ENCODE peak calls at places on chromosomes 1 and 21, in seven cellular contexts. A, X, E, C, G, N and H are unnamed samples.

GRCh38 chr1:8554956-8555534 is 237.1 kb downstream of the SLC45A1 start:
- DNase-seq in A (no peak), X (peak; percentile 74), E (no peak), C (peak; percentile 72), G (no peak), N (no peak), H (peak; percentile 34)

GRCh38 chr1:152037920-152038658 is 1.3 kb upstream of the S100A11 start:
- DNase-seq in A (no peak), X (no peak), E (no peak), C (no peak), G (no peak), N (no peak), H (no peak)

GRCh38 chr1:151756291-151756690 is 7.0 kb downstream of the MRPL9 start:
- DNase-seq in A (no peak), X (peak; percentile 56), E (no peak), C (peak; percentile 33), G (no peak), N (no peak), H (no peak)

GRCh38 chr1:235649722-235650163 is at the start of gene GNG4:
- DNase-seq in A (no peak), X (no peak), E (no peak), C (no peak), G (no peak), N (peak; percentile 31), H (no peak)

GRCh38 chr1:40803447-40803846 is 19.9 kb downstream of the KCNQ4 start:
- DNase-seq in A (no peak), X (no peak), E (no peak), C (no peak), G (no peak), N (no peak), H (no peak)

GRCh38 chr1:26584022-26584485 is 54.5 kb downstream of the RPS6KA1 start:
- DNase-seq in A (peak; percentile 20), X (peak; percentile 23), E (no peak), C (no peak), G (no peak), N (no peak), H (no peak)

GRCh38 chr1:29753771-29754607 is 517.7 kb downstream of the PTPRU start:
- DNase-seq in A (no peak), X (no peak), E (no peak), C (no peak), G (no peak), N (no peak), H (no peak)

GRCh38 chr1:235648407-235648907 is 1.1 kb downstream of the GNG4 start:
- DNase-seq in A (no peak), X (no peak), E (no peak), C (no peak), G (no peak), N (no peak), H (no peak)

GRCh38 chr1:36151845-36152203 is 2.5 kb upstream of the TRAPPC3 start:
- DNase-seq in A (peak; percentile 75), X (no peak), E (no peak), C (no peak), G (no peak), N (no peak), H (no peak)

GRCh38 chr1:72435025-72435424 is 152.7 kb upstream of the NEGR1 start:
- DNase-seq in A (no peak), X (peak; percentile 53), E (no peak), C (peak; percentile 37), G (no peak), N (no peak), H (no peak)

GRCh38 chr21:31254131-31254530 is 89.9 kb downstream of the TIAM1 start:
- DNase-seq in A (no peak), X (no peak), E (no peak), C (no peak), G (no peak), N (no peak), H (no peak)

GRCh38 chr21:15908187-15908586 is 178.4 kb downstream of the USP25 start:
- DNase-seq in A (no peak), X (peak; percentile 73), E (no peak), C (peak; percentile 78), G (no peak), N (no peak), H (no peak)

GRCh38 chr1:43801203-43801602 is 93.9 kb downstream of the ST3GAL3 start:
- DNase-seq in A (no peak), X (no peak), E (no peak), C (no peak), G (no peak), N (no peak), H (no peak)

GRCh38 chr1:5950201-5950895 is 41.9 kb downstream of the NPHP4 start:
- DNase-seq in A (no peak), X (no peak), E (no peak), C (no peak), G (no peak), N (no peak), H (no peak)

GRCh38 chr1:17005365-17005740 is 6.4 kb downstream of the ATP13A2 start:
- DNase-seq in A (no peak), X (no peak), E (no peak), C (no peak), G (no peak), N (no peak), H (no peak)

GRCh38 chr1:48661726-48662483 is 114.8 kb downstream of the BEND5 start:
- DNase-seq in A (no peak), X (no peak), E (no peak), C (no peak), G (no peak), N (no peak), H (no peak)

GRCh38 chr1:234958066-234958701 is 170.5 kb downstream of the TOMM20 start:
- DNase-seq in A (no peak), X (no peak), E (no peak), C (no peak), G (no peak), N (no peak), H (no peak)